ENCODE peak calls at places on chromosomes 4 and X, in ten cellular contexts. One of them, this sample, is unnamed.

GRCh38 chrX:132956421-132957210 is 1.8 kb downstream of the HS6ST2 start:
- DNase-seq in H7: peak; percentile 82
- DNase-seq in NCI-H748 treated with DMSO at 0.1 percent for 48 hours: no peak
- DNase-seq in hippocampal formation: no peak
- DNase-seq in AG04450: no peak
- DNase-seq in HL-60: no peak
- DNase-seq in stromal cell of bone marrow: no peak
- DNase-seq in EL: no peak
- DNase-seq in RPMI8226: no peak
- DNase-seq in cardiac muscle cell: no peak
- DNase-seq in this sample: no peak

GRCh38 chr4:37976513-37976912 is 16.3 kb downstream of the PTTG2 start:
- DNase-seq in H7: no peak
- DNase-seq in RPMI8226: no peak
- DNase-seq in hippocampal formation: no peak
- DNase-seq in AG04450: no peak
- DNase-seq in EL: no peak
- DNase-seq in stromal cell of bone marrow: no peak
- DNase-seq in cardiac muscle cell: peak; percentile 23
- DNase-seq in HL-60: no peak
- DNase-seq in NCI-H748 treated with DMSO at 0.1 percent for 48 hours: no peak
- DNase-seq in this sample: no peak

GRCh38 chrX:21683910-21684309 is 25.8 kb upstream of the KLHL34 start:
- DNase-seq in EL: peak; percentile 19
- DNase-seq in RPMI8226: no peak
- DNase-seq in HL-60: peak; percentile 1
- DNase-seq in stromal cell of bone marrow: peak; percentile 40
- DNase-seq in NCI-H748 treated with DMSO at 0.1 percent for 48 hours: no peak
- DNase-seq in hippocampal formation: no peak
- DNase-seq in cardiac muscle cell: no peak
- DNase-seq in AG04450: peak; percentile 21
- DNase-seq in H7: no peak
- DNase-seq in this sample: no peak

GRCh38 chrX:74925210-74926088 is at the start of gene NEXMIF:
- DNase-seq in cardiac muscle cell: peak; percentile 23
- DNase-seq in RPMI8226: peak; percentile 76
- DNase-seq in H7: peak; percentile 38
- DNase-seq in stromal cell of bone marrow: no peak
- DNase-seq in NCI-H748 treated with DMSO at 0.1 percent for 48 hours: peak; percentile 50
- DNase-seq in EL: peak; percentile 23
- DNase-seq in AG04450: no peak
- DNase-seq in hippocampal formation: peak; percentile 14
- DNase-seq in HL-60: no peak
- DNase-seq in this sample: no peak

GRCh38 chrX:127877358-127877757 is 174.8 kb downstream of the ACTRT1 start:
- DNase-seq in H7: no peak
- DNase-seq in RPMI8226: no peak
- DNase-seq in AG04450: no peak
- DNase-seq in hippocampal formation: no peak
- DNase-seq in NCI-H748 treated with DMSO at 0.1 percent for 48 hours: no peak
- DNase-seq in HL-60: no peak
- DNase-seq in cardiac muscle cell: peak; percentile 0
- DNase-seq in EL: no peak
- DNase-seq in stromal cell of bone marrow: no peak
- DNase-seq in this sample: no peak

GRCh38 chr4:65669981-65670330 is 333 bp downstream of the EPHA5 start:
- DNase-seq in HL-60: no peak
- DNase-seq in AG04450: no peak
- DNase-seq in hippocampal formation: no peak
- DNase-seq in NCI-H748 treated with DMSO at 0.1 percent for 48 hours: no peak
- DNase-seq in RPMI8226: no peak
- DNase-seq in EL: no peak
- DNase-seq in H7: no peak
- DNase-seq in cardiac muscle cell: no peak
- DNase-seq in stromal cell of bone marrow: no peak
- DNase-seq in this sample: no peak

GRCh38 chr4:101615652-101616051 is 174.9 kb upstream of the BANK1 start:
- DNase-seq in EL: no peak
- DNase-seq in stromal cell of bone marrow: no peak
- DNase-seq in HL-60: no peak
- DNase-seq in H7: no peak
- DNase-seq in NCI-H748 treated with DMSO at 0.1 percent for 48 hours: no peak
- DNase-seq in RPMI8226: no peak
- DNase-seq in hippocampal formation: no peak
- DNase-seq in cardiac muscle cell: no peak
- DNase-seq in AG04450: no peak
- DNase-seq in this sample: no peak

GRCh38 chrX:31894152-31894551 is 822.3 kb upstream of the FTHL17 start:
- DNase-seq in NCI-H748 treated with DMSO at 0.1 percent for 48 hours: no peak
- DNase-seq in stromal cell of bone marrow: no peak
- DNase-seq in EL: no peak
- DNase-seq in H7: no peak
- DNase-seq in HL-60: no peak
- DNase-seq in AG04450: no peak
- DNase-seq in cardiac muscle cell: no peak
- DNase-seq in RPMI8226: no peak
- DNase-seq in hippocampal formation: no peak
- DNase-seq in this sample: no peak

GRCh38 chrX:108312938-108313337 is 125.3 kb downstream of the COL4A6 start:
- DNase-seq in RPMI8226: no peak
- DNase-seq in hippocampal formation: no peak
- DNase-seq in NCI-H748 treated with DMSO at 0.1 percent for 48 hours: no peak
- DNase-seq in stromal cell of bone marrow: peak; percentile 15
- DNase-seq in HL-60: no peak
- DNase-seq in cardiac muscle cell: peak; percentile 37
- DNase-seq in AG04450: no peak
- DNase-seq in EL: peak; percentile 67
- DNase-seq in H7: peak; percentile 7
- DNase-seq in this sample: no peak

GRCh38 chr4:98092833-98093439 is 50.3 kb downstream of the STPG2 start:
- DNase-seq in cardiac muscle cell: peak; percentile 32
- DNase-seq in EL: peak; percentile 1
- DNase-seq in NCI-H748 treated with DMSO at 0.1 percent for 48 hours: no peak
- DNase-seq in HL-60: no peak
- DNase-seq in stromal cell of bone marrow: no peak
- DNase-seq in AG04450: no peak
- DNase-seq in hippocampal formation: no peak
- DNase-seq in RPMI8226: peak; percentile 30
- DNase-seq in H7: no peak
- DNase-seq in this sample: no peak

GRCh38 chr4:76090241-76090691 is 15.8 kb downstream of the ART3 start:
- DNase-seq in EL: peak; percentile 92
- DNase-seq in H7: no peak
- DNase-seq in RPMI8226: peak; percentile 39
- DNase-seq in NCI-H748 treated with DMSO at 0.1 percent for 48 hours: no peak
- DNase-seq in HL-60: peak; percentile 95
- DNase-seq in hippocampal formation: peak; percentile 1
- DNase-seq in cardiac muscle cell: peak; percentile 89
- DNase-seq in AG04450: peak; percentile 47
- DNase-seq in stromal cell of bone marrow: peak; percentile 33
- DNase-seq in this sample: no peak

GRCh38 chr4:135533053-135533452 is 1331.5 kb upstream of the PABPC4L start:
- DNase-seq in HL-60: no peak
- DNase-seq in cardiac muscle cell: no peak
- DNase-seq in H7: no peak
- DNase-seq in AG04450: no peak
- DNase-seq in RPMI8226: no peak
- DNase-seq in NCI-H748 treated with DMSO at 0.1 percent for 48 hours: no peak
- DNase-seq in stromal cell of bone marrow: no peak
- DNase-seq in EL: no peak
- DNase-seq in hippocampal formation: no peak
- DNase-seq in this sample: no peak

GRCh38 chrX:47380268-47380667 is 9.9 kb downstream of the ZNF157 start:
- DNase-seq in AG04450: no peak
- DNase-seq in stromal cell of bone marrow: no peak
- DNase-seq in RPMI8226: peak; percentile 23
- DNase-seq in hippocampal formation: no peak
- DNase-seq in cardiac muscle cell: no peak
- DNase-seq in NCI-H748 treated with DMSO at 0.1 percent for 48 hours: no peak
- DNase-seq in EL: no peak
- DNase-seq in H7: no peak
- DNase-seq in HL-60: no peak
- DNase-seq in this sample: peak; percentile 61

GRCh38 chr4:143241892-143242291 is 57.2 kb downstream of the USP38 start:
- DNase-seq in stromal cell of bone marrow: no peak
- DNase-seq in HL-60: no peak
- DNase-seq in cardiac muscle cell: peak; percentile 16
- DNase-seq in hippocampal formation: no peak
- DNase-seq in EL: no peak
- DNase-seq in AG04450: no peak
- DNase-seq in H7: no peak
- DNase-seq in RPMI8226: no peak
- DNase-seq in NCI-H748 treated with DMSO at 0.1 percent for 48 hours: no peak
- DNase-seq in this sample: no peak

GRCh38 chr4:24655971-24656370 is 71.6 kb upstream of the DHX15 start:
- DNase-seq in NCI-H748 treated with DMSO at 0.1 percent for 48 hours: no peak
- DNase-seq in cardiac muscle cell: peak; percentile 21
- DNase-seq in RPMI8226: no peak
- DNase-seq in stromal cell of bone marrow: no peak
- DNase-seq in HL-60: no peak
- DNase-seq in hippocampal formation: no peak
- DNase-seq in AG04450: no peak
- DNase-seq in EL: no peak
- DNase-seq in H7: no peak
- DNase-seq in this sample: no peak

GRCh38 chr4:36317731-36318130 is 36.3 kb downstream of the DTHD1 start:
- DNase-seq in H7: no peak
- DNase-seq in NCI-H748 treated with DMSO at 0.1 percent for 48 hours: no peak
- DNase-seq in cardiac muscle cell: no peak
- DNase-seq in AG04450: no peak
- DNase-seq in HL-60: no peak
- DNase-seq in stromal cell of bone marrow: no peak
- DNase-seq in RPMI8226: no peak
- DNase-seq in hippocampal formation: no peak
- DNase-seq in EL: no peak
- DNase-seq in this sample: no peak

GRCh38 chr4:138576684-138577083 is 334.5 kb upstream of the SLC7A11 start:
- DNase-seq in stromal cell of bone marrow: no peak
- DNase-seq in HL-60: no peak
- DNase-seq in EL: peak; percentile 56
- DNase-seq in cardiac muscle cell: peak; percentile 64
- DNase-seq in RPMI8226: no peak
- DNase-seq in hippocampal formation: no peak
- DNase-seq in AG04450: peak; percentile 34
- DNase-seq in H7: peak; percentile 21
- DNase-seq in NCI-H748 treated with DMSO at 0.1 percent for 48 hours: no peak
- DNase-seq in this sample: no peak

GRCh38 chrX:80216086-80216485 is 201.5 kb downstream of the TBX22 start:
- DNase-seq in RPMI8226: no peak
- DNase-seq in HL-60: peak; percentile 56
- DNase-seq in hippocampal formation: no peak
- DNase-seq in cardiac muscle cell: peak; percentile 69
- DNase-seq in EL: no peak
- DNase-seq in H7: no peak
- DNase-seq in AG04450: no peak
- DNase-seq in NCI-H748 treated with DMSO at 0.1 percent for 48 hours: no peak
- DNase-seq in stromal cell of bone marrow: peak; percentile 54
- DNase-seq in this sample: no peak

GRCh38 chrX:20487227-20487626 is 220.5 kb upstream of the RPS6KA3 start:
- DNase-seq in HL-60: no peak
- DNase-seq in NCI-H748 treated with DMSO at 0.1 percent for 48 hours: no peak
- DNase-seq in RPMI8226: no peak
- DNase-seq in hippocampal formation: no peak
- DNase-seq in stromal cell of bone marrow: peak; percentile 13
- DNase-seq in H7: no peak
- DNase-seq in AG04450: no peak
- DNase-seq in cardiac muscle cell: peak; percentile 27
- DNase-seq in EL: peak; percentile 52
- DNase-seq in this sample: no peak

GRCh38 chr4:52869196-52869595 is 7.1 kb downstream of the RASL11B start:
- DNase-seq in NCI-H748 treated with DMSO at 0.1 percent for 48 hours: no peak
- DNase-seq in stromal cell of bone marrow: no peak
- DNase-seq in EL: no peak
- DNase-seq in HL-60: no peak
- DNase-seq in AG04450: no peak
- DNase-seq in hippocampal formation: peak; percentile 64
- DNase-seq in H7: peak; percentile 55
- DNase-seq in cardiac muscle cell: peak; percentile 65
- DNase-seq in RPMI8226: no peak
- DNase-seq in this sample: no peak

GRCh38 chrX:53483838-53484420 is 49.8 kb upstream of the HSD17B10 start:
- DNase-seq in AG04450: peak; percentile 10
- DNase-seq in RPMI8226: no peak
- DNase-seq in NCI-H748 treated with DMSO at 0.1 percent for 48 hours: no peak
- DNase-seq in EL: peak; percentile 16
- DNase-seq in cardiac muscle cell: peak; percentile 5
- DNase-seq in HL-60: no peak
- DNase-seq in stromal cell of bone marrow: peak; percentile 25
- DNase-seq in hippocampal formation: no peak
- DNase-seq in H7: no peak
- DNase-seq in this sample: no peak

GRCh38 chr4:48635310-48635709 is 144.8 kb downstream of the FRYL start:
- DNase-seq in H7: no peak
- DNase-seq in RPMI8226: no peak
- DNase-seq in AG04450: no peak
- DNase-seq in stromal cell of bone marrow: no peak
- DNase-seq in NCI-H748 treated with DMSO at 0.1 percent for 48 hours: no peak
- DNase-seq in hippocampal formation: no peak
- DNase-seq in HL-60: no peak
- DNase-seq in cardiac muscle cell: no peak
- DNase-seq in EL: peak; percentile 58
- DNase-seq in this sample: no peak

GRCh38 chr4:149825336-149825735 is 9.7 kb upstream of the IQCM start:
- DNase-seq in H7: no peak
- DNase-seq in cardiac muscle cell: no peak
- DNase-seq in HL-60: no peak
- DNase-seq in EL: no peak
- DNase-seq in stromal cell of bone marrow: no peak
- DNase-seq in AG04450: no peak
- DNase-seq in hippocampal formation: no peak
- DNase-seq in NCI-H748 treated with DMSO at 0.1 percent for 48 hours: no peak
- DNase-seq in RPMI8226: no peak
- DNase-seq in this sample: no peak

GRCh38 chrX:66676990-66677389 is 38.1 kb upstream of the EDA2R start:
- DNase-seq in cardiac muscle cell: peak; percentile 80
- DNase-seq in HL-60: no peak
- DNase-seq in NCI-H748 treated with DMSO at 0.1 percent for 48 hours: no peak
- DNase-seq in H7: no peak
- DNase-seq in AG04450: peak; percentile 6
- DNase-seq in hippocampal formation: no peak
- DNase-seq in EL: peak; percentile 76
- DNase-seq in RPMI8226: peak; percentile 2
- DNase-seq in stromal cell of bone marrow: peak; percentile 67
- DNase-seq in this sample: no peak

GRCh38 chr4:118772149-118773081 is 63.5 kb downstream of the SEC24D start:
- DNase-seq in HL-60: no peak
- DNase-seq in EL: peak; percentile 53
- DNase-seq in cardiac muscle cell: peak; percentile 82
- DNase-seq in RPMI8226: peak; percentile 33
- DNase-seq in NCI-H748 treated with DMSO at 0.1 percent for 48 hours: peak; percentile 31
- DNase-seq in H7: peak; percentile 22
- DNase-seq in AG04450: no peak
- DNase-seq in hippocampal formation: no peak
- DNase-seq in stromal cell of bone marrow: peak; percentile 33
- DNase-seq in this sample: no peak

GRCh38 chr4:48974979-48975640 is 11.0 kb upstream of the CWH43 start:
- DNase-seq in EL: no peak
- DNase-seq in NCI-H748 treated with DMSO at 0.1 percent for 48 hours: no peak
- DNase-seq in stromal cell of bone marrow: no peak
- DNase-seq in cardiac muscle cell: no peak
- DNase-seq in HL-60: no peak
- DNase-seq in AG04450: no peak
- DNase-seq in H7: no peak
- DNase-seq in RPMI8226: no peak
- DNase-seq in hippocampal formation: no peak
- DNase-seq in this sample: no peak

GRCh38 chr4:7783560-7783959 is 156.1 kb downstream of the AFAP1 start:
- DNase-seq in stromal cell of bone marrow: no peak
- DNase-seq in H7: no peak
- DNase-seq in cardiac muscle cell: no peak
- DNase-seq in EL: no peak
- DNase-seq in HL-60: no peak
- DNase-seq in NCI-H748 treated with DMSO at 0.1 percent for 48 hours: no peak
- DNase-seq in AG04450: no peak
- DNase-seq in RPMI8226: no peak
- DNase-seq in hippocampal formation: no peak
- DNase-seq in this sample: no peak

GRCh38 chrX:87788976-87789375 is 271.4 kb downstream of the KLHL4 start:
- DNase-seq in stromal cell of bone marrow: no peak
- DNase-seq in hippocampal formation: no peak
- DNase-seq in RPMI8226: no peak
- DNase-seq in cardiac muscle cell: no peak
- DNase-seq in EL: no peak
- DNase-seq in HL-60: no peak
- DNase-seq in NCI-H748 treated with DMSO at 0.1 percent for 48 hours: no peak
- DNase-seq in H7: no peak
- DNase-seq in AG04450: no peak
- DNase-seq in this sample: no peak

This sample was measured in central memory CD8-positive, alpha-beta T cell.